ENCODE peak calls at places on chromosomes 6 and 20, in six cellular contexts. Y, M, E, A, Z and Q are unnamed samples.

GRCh38 chr6:137219664-137220252 is 573 bp upstream of the IFNGR1 start:
- DNase-seq in Z (peak), Y (no peak), M (no peak), A (no peak), E (no peak), Q (no peak)

GRCh38 chr20:20267685-20268429 is 100.0 kb upstream of the INSM1 start:
- DNase-seq in M (no peak), A (no peak), Y (no peak), Z (no peak), E (peak), Q (no peak)

GRCh38 chr6:13767121-13767794 is 47.1 kb downstream of the MCUR1 start:
- DNase-seq in Z (no peak), A (peak), Y (no peak), E (peak), M (no peak), Q (no peak)

GRCh38 chr20:58722379-58722778 is 29.8 kb downstream of the NPEPL1 start:
- DNase-seq in A (no peak), M (no peak), E (no peak), Y (no peak), Z (no peak), Q (no peak)

GRCh38 chr6:18034798-18035202 is 47.4 kb upstream of the KIF13A start:
- DNase-seq in Y (no peak), M (no peak), Z (no peak), A (no peak), E (peak), Q (no peak)

GRCh38 chr6:113758725-113759576 is 98.2 kb upstream of the MARCKS start:
- DNase-seq in A (no peak), Y (no peak), E (no peak), M (no peak), Z (peak), Q (no peak)

GRCh38 chr6:170093658-170094596 is 197.0 kb downstream of the DLL1 start:
- DNase-seq in E (no peak), Y (no peak), M (no peak), A (no peak), Z (no peak), Q (no peak)

GRCh38 chr6:107488875-107489635 is 862 bp upstream of the SOBP start:
- DNase-seq in Y (no peak), A (peak), M (peak), Z (no peak), E (no peak), Q (peak)

GRCh38 chr6:90274481-90275030 is 22.1 kb downstream of the BACH2 start:
- DNase-seq in E (no peak), M (peak), Z (no peak), A (no peak), Y (no peak), Q (no peak)

GRCh38 chr6:170130771-170131241 is 160.1 kb downstream of the DLL1 start:
- DNase-seq in E (no peak), Y (no peak), A (no peak), Z (no peak), M (no peak), Q (no peak)

GRCh38 chr20:35820715-35821114 is 48.9 kb downstream of the PHF20 start:
- DNase-seq in Y (no peak), A (no peak), M (no peak), Z (peak), E (no peak), Q (no peak)

GRCh38 chr20:45944965-45945677 is 10.6 kb downstream of the PCIF1 start:
- DNase-seq in M (no peak), E (no peak), Y (no peak), A (no peak), Z (no peak), Q (no peak)

GRCh38 chr6:73308712-73309533 is 45.2 kb downstream of the DPPA5 start:
- DNase-seq in Y (no peak), Z (peak), A (no peak), E (no peak), M (no peak), Q (no peak)

GRCh38 chr6:37592085-37592698 is 92.5 kb upstream of the CCDC167 start:
- DNase-seq in E (no peak), Z (no peak), M (no peak), Y (no peak), A (no peak), Q (no peak)
- TF ChIP-seq CTCF in E (no peak), Z (no peak), M (no peak), Y (no peak), A (no peak), Q (no peak)

GRCh38 chr20:44109951-44110361 is 77.0 kb downstream of the JPH2 start:
- DNase-seq in Z (no peak), A (no peak), Y (no peak), M (no peak), E (no peak), Q (no peak)
- TF ChIP-seq CTCF in Z (no peak), A (peak), Y (peak), M (no peak), E (no peak), Q (no peak)

DNA sequence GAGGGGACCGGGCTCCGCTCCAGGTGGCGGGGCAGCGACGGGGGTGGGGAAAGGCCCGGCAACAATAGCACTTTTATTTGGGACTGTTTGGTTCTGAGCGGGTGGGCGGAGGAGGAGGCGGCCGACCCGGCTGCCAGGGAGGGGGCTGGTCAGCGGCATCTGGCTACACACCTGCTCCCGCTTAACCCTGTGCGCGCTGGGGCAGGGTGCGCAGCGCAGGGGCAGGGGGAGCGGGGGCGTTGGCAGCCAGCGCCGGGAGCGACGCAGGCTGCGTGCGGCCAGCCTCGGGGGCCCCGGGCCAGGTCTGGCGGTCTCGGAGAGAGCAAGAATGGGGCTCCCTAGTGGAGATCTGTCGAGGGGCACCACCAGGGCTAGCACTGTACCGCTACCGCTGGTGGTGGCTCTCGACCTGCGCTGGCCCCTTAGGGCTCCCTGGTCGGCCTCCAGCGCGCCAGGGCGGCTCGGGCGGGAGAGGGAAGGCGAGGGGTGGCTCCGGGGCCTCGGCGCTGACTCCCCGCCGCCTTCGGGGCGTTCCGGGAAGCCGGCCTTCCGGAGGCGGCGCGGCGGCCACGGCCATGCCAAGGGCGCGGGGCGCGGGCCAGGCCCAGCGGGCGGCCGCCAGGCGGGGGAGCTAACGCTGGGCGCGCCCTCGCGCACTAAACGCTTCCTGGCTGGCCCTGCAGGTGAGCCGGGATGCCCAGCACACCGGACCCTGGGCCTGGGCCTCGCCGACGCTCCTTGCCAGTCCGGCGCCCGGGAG is 92.4 kb downstream of the NCR2 start:
- DNase-seq in A (peak), Y (no peak), Z (peak), M (peak), E (no peak), Q (peak)
- TF ChIP-seq CTCF in A (peak), Y (no peak), Z (no peak), M (no peak), E (no peak), Q (peak)

GRCh38 chr6:34067814-34068213 is 78.1 kb downstream of the GRM4 start:
- DNase-seq in A (no peak), Y (peak), Z (peak), M (no peak), E (no peak), Q (no peak)
- TF ChIP-seq CTCF in A (no peak), Y (peak), Z (no peak), M (no peak), E (no peak), Q (peak)

GRCh38 chr6:157457787-157458186 is 76.8 kb downstream of the ZDHHC14 start:
- DNase-seq in Z (no peak), Y (no peak), A (no peak), M (no peak), E (no peak), Q (no peak)

GRCh38 chr6:157460182-157460999 is 79.4 kb downstream of the ZDHHC14 start:
- DNase-seq in Z (no peak), A (no peak), Y (no peak), M (no peak), E (no peak), Q (no peak)

GRCh38 chr6:157459327-157459726 is 78.3 kb downstream of the ZDHHC14 start:
- DNase-seq in A (no peak), M (no peak), Y (no peak), E (no peak), Z (no peak), Q (no peak)

GRCh38 chr6:157462956-157463742 is 82.2 kb downstream of the ZDHHC14 start:
- DNase-seq in Z (peak), M (no peak), E (no peak), A (no peak), Y (no peak), Q (no peak)

GRCh38 chr6:157461000-157461915 is 80.3 kb downstream of the ZDHHC14 start:
- DNase-seq in E (no peak), Z (no peak), A (no peak), Y (no peak), M (no peak), Q (peak)
- TF ChIP-seq CTCF in E (no peak), Z (no peak), A (no peak), Y (no peak), M (no peak), Q (peak)